ENCODE peak calls at places on chromosomes 16 and 17, in nine cellular contexts. T is GM23248, O is fibroblast of lung, R is breast epithelium, Q is A549, U is heart left ventricle, M is neural progenitor cell, A is uterus, S is left ventricle myocardium inferior. V is an unnamed sample.

GRCh38 chr16:67445441-67445912 is 14.6 kb downstream of the HSD11B2 start:
- DNase-seq in T (no peak), O (no peak), R (no peak), Q (no peak), U (peak; percentile 51), M (no peak), A (peak; percentile 80), S (peak; percentile 74), V (no peak)

GRCh38 chr17:82929011-82929622 is 89.3 kb upstream of the ZNF750 start:
- DNase-seq in T (no peak), O (no peak), R (no peak), Q (no peak), U (no peak), M (no peak), A (no peak), S (peak; percentile 11), V (no peak)

GRCh38 chr16:31464781-31465260 is 5.5 kb downstream of the ARMC5 start:
- DNase-seq in T (no peak), O (no peak), R (no peak), Q (no peak), U (no peak), M (no peak), A (no peak), S (no peak), V (no peak)

GRCh38 chr17:63918305-63918704 is 334 bp downstream of the GH1 start:
- DNase-seq in T (peak; percentile 30), O (no peak), R (no peak), Q (no peak), U (no peak), M (peak; percentile 62), A (no peak), S (no peak), V (no peak)

GRCh38 chr17:807146-808002 is 25.2 kb downstream of the MRM3 start:
- DNase-seq in T (no peak), O (no peak), R (no peak), Q (no peak), U (no peak), M (no peak), A (no peak), S (no peak), V (no peak)

GRCh38 chr17:1422907-1423306 is 22.9 kb upstream of the YWHAE start:
- DNase-seq in T (peak; percentile 98), O (peak; percentile 96), R (no peak), Q (peak; percentile 71), U (no peak), M (no peak), A (no peak), S (no peak), V (no peak)

GRCh38 chr17:32342603-32343325 is 791 bp upstream of the C17orf75 start:
- DNase-seq in T (no peak), O (no peak), R (no peak), Q (no peak), U (no peak), M (no peak), A (no peak), S (no peak), V (no peak)

GRCh38 chr17:74840989-74841666 is 18.6 kb downstream of the GRIN2C start:
- DNase-seq in T (peak; percentile 70), O (peak; percentile 29), R (peak; percentile 39), Q (no peak), U (peak; percentile 78), M (peak; percentile 51), A (peak; percentile 54), S (peak; percentile 80), V (peak; percentile 68)

GRCh38 chr17:46795379-46795952 is 23.0 kb downstream of the WNT3 start:
- DNase-seq in T (peak; percentile 26), O (no peak), R (no peak), Q (peak; percentile 94), U (no peak), M (no peak), A (no peak), S (no peak), V (no peak)

GRCh38 chr16:11784048-11784780 is 12.8 kb downstream of the ZC3H7A start:
- DNase-seq in T (no peak), O (no peak), R (no peak), Q (no peak), U (no peak), M (no peak), A (no peak), S (no peak), V (no peak)

GRCh38 chr17:70629902-70630301 is 460.6 kb downstream of the KCNJ2 start:
- DNase-seq in T (peak; percentile 38), O (peak; percentile 55), R (no peak), Q (peak; percentile 24), U (no peak), M (no peak), A (no peak), S (no peak), V (no peak)

GRCh38 chr16:6684076-6684673 is 648.5 kb upstream of the RBFOX1 start:
- DNase-seq in T (peak; percentile 30), O (no peak), R (no peak), Q (peak; percentile 3), U (no peak), M (peak; percentile 65), A (no peak), S (no peak), V (no peak)

GRCh38 chr16:14309906-14310305 is 238.8 kb downstream of the MRTFB start:
- DNase-seq in T (peak; percentile 95), O (peak; percentile 39), R (no peak), Q (peak; percentile 74), U (no peak), M (no peak), A (no peak), S (no peak), V (no peak)

DNA sequence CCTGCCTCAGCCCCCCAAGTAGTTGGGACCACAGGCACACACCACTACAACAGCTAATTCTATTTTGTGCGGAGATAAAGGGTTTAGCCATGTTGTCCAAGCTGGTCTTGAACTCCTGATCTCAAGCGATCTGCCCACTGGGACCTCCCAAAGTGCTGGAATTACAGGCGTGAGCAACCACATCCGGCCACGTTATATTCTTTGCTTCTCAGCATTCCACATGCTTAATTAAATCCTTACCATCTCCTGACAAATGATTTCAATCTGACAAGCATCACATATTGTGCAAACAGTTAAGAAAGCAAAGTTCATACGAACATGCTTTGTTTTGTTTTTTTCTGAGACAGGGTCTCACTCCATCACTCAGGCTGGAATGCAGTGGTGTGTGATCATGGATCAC is 18.2 kb downstream of the HIGD1B start:
- DNase-seq in T (peak; percentile 54), O (no peak), R (no peak), Q (no peak), U (no peak), M (no peak), A (no peak), S (no peak), V (no peak)
- H3K27ac ChIP-seq in T (peak overlapping the region; percentile 59), O (peak overlapping the region; percentile 69), R (no peak overlapping the region), Q (no peak overlapping the region), U (no peak overlapping the region), M (peak overlapping the region; percentile 22), A (peak overlapping the region; percentile 60), S (no peak overlapping the region), V (no peak overlapping the region)

DNA sequence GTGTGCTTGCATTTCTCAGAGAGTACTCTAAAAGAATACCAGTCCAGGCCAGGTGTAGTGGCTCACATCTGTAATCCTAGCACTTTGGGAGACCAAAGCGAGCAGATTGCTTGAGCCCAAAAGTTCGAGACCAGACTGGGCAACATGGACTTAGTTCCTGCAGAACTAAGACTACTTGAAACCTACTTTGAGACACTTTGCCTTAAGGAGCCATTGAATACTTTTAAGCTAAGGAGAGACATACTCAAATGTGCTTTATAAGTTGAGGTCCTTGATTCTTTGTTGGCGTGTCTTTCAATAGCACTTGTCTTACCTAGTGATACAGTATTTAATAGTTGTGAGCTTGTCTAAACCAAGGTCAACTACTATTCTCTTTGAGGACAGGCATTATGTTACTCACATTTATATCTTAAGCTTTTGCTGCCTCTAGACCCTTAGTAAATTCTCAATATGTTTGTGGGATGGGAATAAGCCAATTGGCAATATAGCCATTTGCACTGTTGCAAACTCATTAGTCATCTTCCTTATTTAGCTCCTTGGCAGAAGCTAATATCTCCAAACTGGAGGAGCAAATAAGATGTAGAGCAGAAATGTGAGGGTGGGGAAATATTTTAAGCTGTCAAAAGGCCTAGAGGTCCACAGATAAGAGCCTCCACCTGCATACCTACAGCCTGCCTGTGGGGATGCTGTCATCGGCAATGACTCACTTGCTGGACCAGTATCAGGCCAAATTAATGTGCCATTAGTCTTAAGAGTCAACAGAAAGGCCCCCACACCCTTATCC is 16.3 kb downstream of the SCPEP1 start:
- DNase-seq in T (peak; percentile 63), O (peak; percentile 42), R (no peak), Q (no peak), U (no peak), M (no peak), A (no peak), S (no peak), V (no peak)
- H3K27ac ChIP-seq in T (no peak overlapping the region), O (no peak overlapping the region), R (no peak overlapping the region), Q (no peak overlapping the region), U (peak overlapping the region; percentile 10), M (no peak overlapping the region), A (no peak overlapping the region), S (no peak overlapping the region), V (no peak overlapping the region)

GRCh38 chr16:59881366-59881765 is 1147.2 kb upstream of the GOT2 start:
- DNase-seq in T (no peak), O (no peak), R (no peak), Q (no peak), U (no peak), M (peak; percentile 7), A (no peak), S (no peak), V (no peak)

GRCh38 chr16:59880626-59881025 is 1146.5 kb upstream of the GOT2 start:
- DNase-seq in T (no peak), O (no peak), R (no peak), Q (no peak), U (no peak), M (no peak), A (no peak), S (no peak), V (no peak)

GRCh38 chr16:59878999-59879398 is 1144.9 kb upstream of the GOT2 start:
- DNase-seq in T (no peak), O (no peak), R (no peak), Q (peak; percentile 13), U (no peak), M (no peak), A (no peak), S (no peak), V (no peak)

GRCh38 chr16:59878479-59878878 is 1144.4 kb upstream of the GOT2 start:
- DNase-seq in T (peak; percentile 30), O (peak; percentile 75), R (no peak), Q (peak; percentile 70), U (no peak), M (no peak), A (no peak), S (no peak), V (no peak)
- H3K27ac ChIP-seq in T (no peak overlapping the region), O (no peak overlapping the region), R (no peak overlapping the region), Q (peak overlapping the region; percentile 88), U (no peak overlapping the region), M (no peak overlapping the region), A (no peak overlapping the region), S (no peak overlapping the region), V (no peak overlapping the region)

DNA sequence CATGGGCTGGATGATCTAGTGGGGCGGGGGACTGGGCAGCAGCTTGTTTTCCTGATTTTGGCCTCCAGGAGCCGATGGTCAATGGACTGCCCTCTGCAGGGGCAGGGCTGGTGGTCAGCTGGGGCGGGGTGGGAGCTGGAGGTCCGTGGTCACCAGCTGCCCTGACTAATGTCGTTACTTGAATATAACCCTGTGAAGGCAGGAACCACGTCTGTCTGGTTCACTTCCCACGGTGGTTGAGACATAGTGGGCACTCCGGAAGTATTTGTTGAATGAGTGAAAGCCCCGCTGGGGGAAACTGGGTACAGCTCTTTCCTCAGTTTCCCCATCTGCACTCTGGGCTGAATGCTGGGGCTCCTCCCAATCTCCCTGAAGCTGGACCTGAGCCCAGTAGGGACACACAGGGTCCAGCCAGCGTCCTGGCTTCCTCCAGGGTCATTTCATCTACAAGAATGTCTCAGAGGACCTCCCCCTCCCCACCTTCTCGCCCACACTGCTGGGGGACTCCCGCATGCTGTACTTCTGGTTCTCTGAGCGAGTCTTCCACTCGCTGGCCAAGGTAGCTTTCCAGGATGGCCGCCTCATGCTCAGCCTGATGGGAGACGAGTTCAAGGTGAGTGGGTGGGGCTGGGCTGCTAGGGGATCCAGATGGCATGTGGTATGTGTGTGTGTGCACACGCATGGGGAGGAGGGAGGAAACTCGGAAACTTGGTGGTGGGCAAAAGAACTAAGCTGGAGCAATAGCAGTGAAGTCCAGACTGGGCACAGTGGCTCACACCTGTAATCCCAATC is 11.3 kb downstream of the CETP start:
- DNase-seq in T (no peak), O (no peak), R (no peak), Q (no peak), U (no peak), M (no peak), A (no peak), S (no peak), V (no peak)
- H3K27ac ChIP-seq in T (no peak overlapping the region), O (no peak overlapping the region), R (no peak overlapping the region), Q (no peak overlapping the region), U (no peak overlapping the region), M (no peak overlapping the region), A (no peak overlapping the region), S (no peak overlapping the region), V (no peak overlapping the region)